ENCODE peak calls at places on chromosomes 4 and X, in five cellular contexts. E is Panc1, W is fibroblast of the aortic adventitia, R is heart right ventricle, M is fibroblast of lung. G is an unnamed sample.

GRCh38 chr4:106898621-106899230 is 137.4 kb downstream of the DKK2 start:
- DNase-seq in E (peak), W (peak), R (no peak), M (peak), G (peak)

GRCh38 chrX:100289159-100289558 is 120.9 kb downstream of the PCDH19 start:
- DNase-seq in E (no peak), W (no peak), R (no peak), M (no peak), G (no peak)

GRCh38 chr4:85474818-85475630 is at the start of gene ARHGAP24:
- DNase-seq in E (no peak), W (peak), R (peak), M (peak), G (peak)

GRCh38 chr4:94339779-94340178 is 2.9 kb downstream of the HPGDS start:
- DNase-seq in E (no peak), W (no peak), R (no peak), M (no peak), G (no peak)

GRCh38 chr4:125833-126232 is 1.5 kb downstream of the ZNF718 start:
- DNase-seq in E (no peak), W (no peak), R (no peak), M (no peak), G (no peak)

GRCh38 chrX:150450519-150451177 is 87.5 kb downstream of the MAMLD1 start:
- DNase-seq in E (no peak), W (no peak), R (no peak), M (no peak), G (no peak)

GRCh38 chr4:110484767-110485166 is 8.8 kb downstream of the ENPEP start:
- DNase-seq in E (no peak), W (peak), R (no peak), M (peak), G (peak)

GRCh38 chr4:79223993-79224776 is 101.7 kb downstream of the NAA11 start:
- DNase-seq in E (no peak), W (no peak), R (no peak), M (no peak), G (no peak)

GRCh38 chrX:23616361-23616760 is 50.9 kb upstream of the PRDX4 start:
- DNase-seq in E (no peak), W (peak), R (no peak), M (peak), G (peak)

GRCh38 chr4:100288811-100289529 is 98.7 kb upstream of the DDIT4L start:
- DNase-seq in E (no peak), W (peak), R (no peak), M (no peak), G (no peak)

GRCh38 chrX:100812216-100813158 is 7.7 kb upstream of the CSTF2 start:
- DNase-seq in E (no peak), W (no peak), R (no peak), M (no peak), G (no peak)

GRCh38 chr4:7785017-7785416 is 154.6 kb downstream of the AFAP1 start:
- DNase-seq in E (no peak), W (no peak), R (no peak), M (peak), G (peak)

GRCh38 chrX:70826715-70827114 is 81.8 kb downstream of the TEX11 start:
- DNase-seq in E (no peak), W (no peak), R (no peak), M (no peak), G (peak)

GRCh38 chrX:48649109-48649508 is 34.5 kb upstream of the WAS start:
- DNase-seq in E (no peak), W (no peak), R (no peak), M (no peak), G (no peak)

GRCh38 chrX:103362504-103362903 is 6.2 kb downstream of the TCEAL9 start:
- DNase-seq in E (no peak), W (peak), R (no peak), M (peak), G (peak)

GRCh38 chr4:24382381-24382780 is 202.0 kb downstream of the DHX15 start:
- DNase-seq in E (no peak), W (no peak), R (no peak), M (peak), G (no peak)

GRCh38 chr4:188435381-188435780 is 296.1 kb downstream of the TRIML1 start:
- DNase-seq in E (no peak), W (no peak), R (no peak), M (no peak), G (no peak)

GRCh38 chr4:158020175-158020574 is 152.7 kb downstream of the GASK1B start:
- DNase-seq in E (no peak), W (peak), R (no peak), M (peak), G (peak)

GRCh38 chrX:70446380-70447350 is 2.0 kb downstream of the DLG3 start:
- DNase-seq in E (no peak), W (no peak), R (no peak), M (no peak), G (no peak)

GRCh38 chr4:41215155-41215554 is 813 bp upstream of the APBB2 start:
- DNase-seq in E (no peak), W (no peak), R (no peak), M (no peak), G (no peak)

GRCh38 chr4:81421346-81422218 is 50.1 kb downstream of the RASGEF1B start:
- DNase-seq in E (no peak), W (peak), R (no peak), M (peak), G (peak)

GRCh38 chr4:139555705-139556070 is 331 bp downstream of the SETD7 start:
- DNase-seq in E (no peak), W (no peak), R (peak), M (no peak), G (peak)

GRCh38 chrX:1453951-1454785 is 1.5 kb upstream of the ASMTL start:
- DNase-seq in E (no peak), W (peak), R (peak), M (peak), G (peak)
- H3K4me3 ChIP-seq in E (no peak), W (peak), R (peak), M (peak), G (peak)

DNA sequence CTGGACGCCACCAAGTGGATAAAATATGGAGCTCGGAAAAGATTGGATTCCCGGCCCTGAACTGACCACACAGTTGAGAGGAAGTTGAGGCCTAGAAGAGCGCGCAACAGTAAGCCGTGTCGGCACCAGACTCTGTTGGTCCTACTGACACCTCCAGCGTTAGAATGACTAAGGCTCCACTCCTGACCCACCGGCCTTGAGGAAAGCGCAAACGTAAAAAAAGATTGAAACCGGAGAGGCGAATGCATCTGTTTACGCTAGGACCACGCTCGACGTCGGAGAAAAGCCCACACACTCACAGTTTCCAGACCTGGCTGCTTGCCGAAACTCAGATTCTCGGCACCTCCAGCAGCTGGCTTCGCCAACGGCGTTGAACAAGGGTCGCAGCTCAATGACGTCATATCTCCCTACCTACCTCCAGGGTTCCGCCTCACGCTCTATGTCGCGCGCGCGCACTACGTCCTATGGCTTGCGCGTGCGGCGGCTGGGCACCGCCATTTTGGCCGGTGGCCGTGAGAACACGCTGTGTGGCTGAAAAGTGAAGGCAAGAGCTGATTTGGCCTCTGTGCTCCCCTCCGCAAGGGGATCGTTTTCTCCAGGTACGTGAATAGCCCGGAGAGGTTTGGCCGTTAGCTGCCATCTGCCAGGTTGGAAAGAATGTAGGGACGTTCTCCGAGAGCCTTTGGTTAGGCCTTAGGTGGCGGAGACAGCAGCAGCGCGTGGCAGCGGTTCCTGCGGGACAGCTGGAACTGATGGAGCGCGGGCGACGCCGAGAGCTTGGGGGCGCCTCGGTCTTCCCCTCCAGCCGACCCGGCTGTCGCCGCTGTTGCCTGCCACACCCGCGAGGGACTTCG is at the start of the genes ABCE1 and ANAPC10:
- DNase-seq in E (peak), W (peak), R (peak), M (peak), G (peak)
- TF ChIP-seq CTCF in E (peak), W (peak), R (no peak), M (peak), G (peak)

GRCh38 chr4:118120120-118120760 is 86.0 kb downstream of the NDST3 start:
- DNase-seq in E (no peak), W (no peak), R (no peak), M (no peak), G (no peak)

GRCh38 chr4:118124977-118125376 is 90.7 kb downstream of the NDST3 start:
- DNase-seq in E (no peak), W (no peak), R (no peak), M (peak), G (no peak)
- H3K4me3 ChIP-seq in E (no peak), W (no peak), R (no peak), M (no peak), G (no peak)

GRCh38 chrX:155993421-155993820 is 4.1 kb upstream of the IL9R start:
- DNase-seq in E (no peak), W (no peak), R (no peak), M (no peak), G (no peak)
- TF ChIP-seq CTCF in E (no peak), W (no peak), R (no peak), M (no peak), G (no peak)

DNA sequence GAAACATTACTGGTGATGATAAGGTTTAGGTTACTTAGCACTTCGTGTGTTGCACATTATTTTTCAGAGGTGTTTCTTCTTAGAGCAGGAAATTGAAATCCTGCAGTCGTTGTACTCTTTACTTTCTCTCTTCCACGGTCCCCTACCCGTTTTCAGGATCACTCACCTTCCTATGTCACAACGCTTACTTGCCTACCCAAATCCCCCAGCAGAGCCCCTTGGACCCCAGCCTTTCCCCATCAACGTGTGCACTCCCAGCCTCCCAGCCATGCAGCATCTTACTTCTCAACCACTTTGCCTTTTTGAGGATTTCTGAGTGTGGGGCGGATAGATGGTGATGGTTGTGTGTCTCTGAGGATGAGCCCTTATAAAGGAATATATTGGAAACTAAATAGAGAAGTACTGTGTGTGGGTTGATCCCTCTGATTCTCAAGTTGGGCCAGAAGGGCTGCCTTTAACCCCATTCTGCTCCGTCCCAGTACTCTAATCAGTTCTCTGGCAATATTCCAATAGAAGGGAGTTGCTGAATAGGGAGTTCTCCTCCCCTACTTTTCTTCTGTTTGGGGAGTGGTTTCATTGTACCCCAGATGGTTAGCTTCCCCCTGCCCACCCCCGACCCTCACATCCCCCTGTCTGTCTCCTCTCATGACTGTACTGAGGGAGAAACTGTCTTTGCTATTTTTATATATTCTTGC is 1.6 kb downstream of the MID2 start:
- DNase-seq in E (no peak), W (peak), R (no peak), M (no peak), G (peak)
- H3K4me3 ChIP-seq in E (peak), W (peak), R (peak), M (peak), G (peak)

DNA sequence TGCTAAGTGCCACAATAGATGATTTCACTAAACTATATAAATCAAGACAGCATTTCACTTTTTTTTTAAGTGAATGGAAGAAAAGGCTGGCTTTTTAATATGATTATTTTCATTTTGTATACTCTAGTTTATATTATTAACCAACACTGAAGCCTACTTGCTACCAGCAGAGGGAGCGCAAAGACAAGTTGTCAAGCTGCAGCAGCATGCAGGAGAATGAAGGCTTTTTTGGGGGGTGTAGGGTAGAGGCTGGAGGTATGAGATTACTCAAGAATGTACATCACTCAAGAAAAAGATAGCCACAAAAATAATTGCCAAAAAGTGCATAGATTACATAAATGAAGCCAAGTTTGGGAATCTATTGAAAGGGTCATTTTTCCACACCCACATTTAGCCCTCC is 519.5 kb downstream of the FGF13 start:
- DNase-seq in E (no peak), W (peak), R (no peak), M (peak), G (peak)
- TF ChIP-seq CTCF in E (peak), W (peak), R (no peak), M (peak), G (no peak)

GRCh38 chr4:53702334-53703266 is 111.3 kb upstream of the LNX1 start:
- DNase-seq in E (no peak), W (peak), R (peak), M (peak), G (peak)
- H3K4me3 ChIP-seq in E (peak), W (no peak), R (peak), M (no peak), G (peak)